ENCODE peak calls at places on chromosomes 12 and 14, in nine cellular contexts. One of them, this sample, is unnamed.

GRCh38 chr14:70809238-70810214 is at the start of gene MAP3K9:
- DNase-seq in nephron progenitor cell: peak; percentile 97
- DNase-seq in tibial nerve: no peak
- DNase-seq in RWPE2: peak; percentile 100
- DNase-seq in adrenal gland: peak; percentile 97
- DNase-seq in progenitor cell of endocrine pancreas: peak; percentile 99
- DNase-seq in psoas muscle: peak; percentile 93
- DNase-seq in hepatocyte: peak; percentile 97
- DNase-seq in H9: peak; percentile 100
- DNase-seq in this sample: peak; percentile 71

GRCh38 chr12:119183942-119184695 is 5.4 kb downstream of the HSPB8 start:
- DNase-seq in nephron progenitor cell: no peak
- DNase-seq in tibial nerve: no peak
- DNase-seq in RWPE2: no peak
- DNase-seq in adrenal gland: no peak
- DNase-seq in progenitor cell of endocrine pancreas: no peak
- DNase-seq in psoas muscle: peak; percentile 89
- DNase-seq in hepatocyte: no peak
- DNase-seq in H9: no peak
- DNase-seq in this sample: no peak

GRCh38 chr12:99195474-99195873 is 452.1 kb upstream of the GARIN6 start:
- DNase-seq in nephron progenitor cell: no peak
- DNase-seq in tibial nerve: no peak
- DNase-seq in RWPE2: no peak
- DNase-seq in adrenal gland: no peak
- DNase-seq in progenitor cell of endocrine pancreas: no peak
- DNase-seq in psoas muscle: no peak
- DNase-seq in hepatocyte: no peak
- DNase-seq in H9: no peak
- DNase-seq in this sample: no peak

GRCh38 chr14:101174980-101175606 is 271.6 kb upstream of the RTL1 start:
- DNase-seq in nephron progenitor cell: no peak
- DNase-seq in tibial nerve: no peak
- DNase-seq in RWPE2: no peak
- DNase-seq in adrenal gland: no peak
- DNase-seq in progenitor cell of endocrine pancreas: no peak
- DNase-seq in psoas muscle: no peak
- DNase-seq in hepatocyte: no peak
- DNase-seq in H9: no peak
- DNase-seq in this sample: peak; percentile 51

GRCh38 chr14:52513249-52513648 is 39.1 kb downstream of the TXNDC16 start:
- DNase-seq in nephron progenitor cell: no peak
- DNase-seq in tibial nerve: no peak
- DNase-seq in RWPE2: no peak
- DNase-seq in adrenal gland: no peak
- DNase-seq in progenitor cell of endocrine pancreas: no peak
- DNase-seq in psoas muscle: no peak
- DNase-seq in hepatocyte: no peak
- DNase-seq in H9: no peak
- DNase-seq in this sample: no peak

GRCh38 chr14:41055589-41055988 is 551.1 kb upstream of the LRFN5 start:
- DNase-seq in nephron progenitor cell: no peak
- DNase-seq in tibial nerve: no peak
- DNase-seq in RWPE2: no peak
- DNase-seq in adrenal gland: no peak
- DNase-seq in progenitor cell of endocrine pancreas: no peak
- DNase-seq in psoas muscle: no peak
- DNase-seq in hepatocyte: no peak
- DNase-seq in H9: no peak
- DNase-seq in this sample: no peak

GRCh38 chr12:56941299-56942017 is 7.2 kb upstream of the SDR9C7 start:
- DNase-seq in nephron progenitor cell: no peak
- DNase-seq in tibial nerve: no peak
- DNase-seq in RWPE2: peak; percentile 81
- DNase-seq in adrenal gland: no peak
- DNase-seq in progenitor cell of endocrine pancreas: no peak
- DNase-seq in psoas muscle: no peak
- DNase-seq in hepatocyte: peak; percentile 60
- DNase-seq in H9: peak; percentile 33
- DNase-seq in this sample: no peak

GRCh38 chr14:94622653-94623421 is 10.6 kb downstream of the SERPINA3 start:
- DNase-seq in nephron progenitor cell: no peak
- DNase-seq in tibial nerve: no peak
- DNase-seq in RWPE2: no peak
- DNase-seq in adrenal gland: no peak
- DNase-seq in progenitor cell of endocrine pancreas: no peak
- DNase-seq in psoas muscle: no peak
- DNase-seq in hepatocyte: no peak
- DNase-seq in H9: no peak
- DNase-seq in this sample: no peak

GRCh38 chr12:126792411-126792810 is 1474.6 kb upstream of the TMEM132C start:
- DNase-seq in nephron progenitor cell: no peak
- DNase-seq in tibial nerve: no peak
- DNase-seq in RWPE2: no peak
- DNase-seq in adrenal gland: no peak
- DNase-seq in progenitor cell of endocrine pancreas: no peak
- DNase-seq in psoas muscle: no peak
- DNase-seq in hepatocyte: no peak
- DNase-seq in H9: no peak
- DNase-seq in this sample: no peak

GRCh38 chr12:46659032-46659703 is 166.6 kb downstream of the SLC38A4 start:
- DNase-seq in nephron progenitor cell: no peak
- DNase-seq in tibial nerve: no peak
- DNase-seq in RWPE2: no peak
- DNase-seq in adrenal gland: no peak
- DNase-seq in progenitor cell of endocrine pancreas: no peak
- DNase-seq in psoas muscle: no peak
- DNase-seq in hepatocyte: no peak
- DNase-seq in H9: no peak
- DNase-seq in this sample: no peak

GRCh38 chr14:101507306-101508150 is 53.8 kb upstream of the DIO3 start:
- DNase-seq in nephron progenitor cell: no peak
- DNase-seq in tibial nerve: no peak
- DNase-seq in RWPE2: peak; percentile 54
- DNase-seq in adrenal gland: no peak
- DNase-seq in progenitor cell of endocrine pancreas: no peak
- DNase-seq in psoas muscle: peak; percentile 56
- DNase-seq in hepatocyte: no peak
- DNase-seq in H9: peak; percentile 22
- DNase-seq in this sample: peak; percentile 57

GRCh38 chr12:109861689-109862314 is 18.5 kb downstream of the GLTP start:
- DNase-seq in nephron progenitor cell: peak; percentile 18
- DNase-seq in tibial nerve: no peak
- DNase-seq in RWPE2: no peak
- DNase-seq in adrenal gland: no peak
- DNase-seq in progenitor cell of endocrine pancreas: no peak
- DNase-seq in psoas muscle: no peak
- DNase-seq in hepatocyte: no peak
- DNase-seq in H9: no peak
- DNase-seq in this sample: no peak

GRCh38 chr12:26062566-26062965 is 62.3 kb downstream of the BHLHE41 start:
- DNase-seq in nephron progenitor cell: no peak
- DNase-seq in tibial nerve: no peak
- DNase-seq in RWPE2: no peak
- DNase-seq in adrenal gland: no peak
- DNase-seq in progenitor cell of endocrine pancreas: no peak
- DNase-seq in psoas muscle: no peak
- DNase-seq in hepatocyte: no peak
- DNase-seq in H9: no peak
- DNase-seq in this sample: no peak

GRCh38 chr12:20109667-20110066 is 258.7 kb upstream of the PDE3A start:
- DNase-seq in nephron progenitor cell: no peak
- DNase-seq in tibial nerve: no peak
- DNase-seq in RWPE2: no peak
- DNase-seq in adrenal gland: no peak
- DNase-seq in progenitor cell of endocrine pancreas: no peak
- DNase-seq in psoas muscle: no peak
- DNase-seq in hepatocyte: no peak
- DNase-seq in H9: no peak
- DNase-seq in this sample: no peak

GRCh38 chr12:6917491-6918231 is 3.3 kb downstream of the ENO2 start:
- DNase-seq in nephron progenitor cell: no peak
- DNase-seq in tibial nerve: no peak
- DNase-seq in RWPE2: no peak
- DNase-seq in adrenal gland: no peak
- DNase-seq in progenitor cell of endocrine pancreas: no peak
- DNase-seq in psoas muscle: no peak
- DNase-seq in hepatocyte: no peak
- DNase-seq in H9: no peak
- DNase-seq in this sample: no peak

GRCh38 chr12:14402697-14403096 is 37.2 kb downstream of the ATF7IP start:
- DNase-seq in nephron progenitor cell: no peak
- DNase-seq in tibial nerve: no peak
- DNase-seq in RWPE2: no peak
- DNase-seq in adrenal gland: no peak
- DNase-seq in progenitor cell of endocrine pancreas: no peak
- DNase-seq in psoas muscle: no peak
- DNase-seq in hepatocyte: no peak
- DNase-seq in H9: no peak
- DNase-seq in this sample: no peak

DNA sequence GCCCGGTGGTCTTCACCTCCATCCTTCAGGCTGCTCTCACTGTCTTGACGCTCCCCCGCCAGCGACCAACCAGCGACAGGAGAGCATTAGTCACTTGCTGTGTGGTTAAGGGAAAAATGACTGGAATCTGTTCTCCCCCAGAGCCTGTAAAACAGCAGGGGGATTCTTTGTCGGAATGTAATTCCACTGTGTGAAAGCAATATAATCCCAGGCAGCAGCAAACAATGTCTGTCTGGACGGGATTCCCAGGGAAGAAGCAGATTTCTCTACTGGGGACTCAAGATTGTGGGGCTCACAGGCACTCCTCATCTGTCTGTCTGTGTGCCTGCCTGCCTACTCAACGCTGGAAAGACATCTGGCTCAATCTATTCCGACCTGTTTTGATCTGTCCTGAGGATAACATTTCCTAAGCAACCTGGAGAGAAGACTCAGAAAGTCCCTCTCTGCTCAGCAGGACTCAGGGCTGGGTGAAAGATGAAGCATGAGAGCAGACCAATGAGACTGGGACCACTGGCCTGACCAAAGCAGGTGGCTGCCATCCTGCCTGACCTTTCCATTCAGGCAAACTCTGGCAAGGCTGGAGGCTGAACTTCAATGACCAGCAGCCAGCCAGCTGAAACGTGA is 54.6 kb downstream of the NUAK1 start:
- DNase-seq in nephron progenitor cell: peak; percentile 51
- DNase-seq in tibial nerve: no peak
- DNase-seq in RWPE2: no peak
- DNase-seq in adrenal gland: no peak
- DNase-seq in progenitor cell of endocrine pancreas: no peak
- DNase-seq in psoas muscle: no peak
- DNase-seq in hepatocyte: no peak
- DNase-seq in H9: peak; percentile 74
- DNase-seq in this sample: no peak
- TF ChIP-seq CTCF in nephron progenitor cell: no peak
- TF ChIP-seq CTCF in tibial nerve: no peak
- TF ChIP-seq CTCF in RWPE2: no peak
- TF ChIP-seq CTCF in adrenal gland: no peak
- TF ChIP-seq CTCF in progenitor cell of endocrine pancreas: no peak
- TF ChIP-seq CTCF in psoas muscle: no peak
- TF ChIP-seq CTCF in hepatocyte: no peak
- TF ChIP-seq CTCF in H9: no peak
- TF ChIP-seq CTCF in this sample: no peak

GRCh38 chr14:105151131-105151837 is 17.3 kb downstream of the JAG2 start:
- DNase-seq in nephron progenitor cell: peak; percentile 1
- DNase-seq in tibial nerve: no peak
- DNase-seq in RWPE2: peak; percentile 73
- DNase-seq in adrenal gland: no peak
- DNase-seq in progenitor cell of endocrine pancreas: no peak
- DNase-seq in psoas muscle: peak; percentile 46
- DNase-seq in hepatocyte: no peak
- DNase-seq in H9: no peak
- DNase-seq in this sample: no peak
- TF ChIP-seq CTCF in nephron progenitor cell: no peak
- TF ChIP-seq CTCF in tibial nerve: no peak
- TF ChIP-seq CTCF in RWPE2: no peak
- TF ChIP-seq CTCF in adrenal gland: no peak
- TF ChIP-seq CTCF in progenitor cell of endocrine pancreas: no peak
- TF ChIP-seq CTCF in psoas muscle: no peak
- TF ChIP-seq CTCF in hepatocyte: no peak
- TF ChIP-seq CTCF in H9: no peak
- TF ChIP-seq CTCF in this sample: no peak

GRCh38 chr12:88132387-88132786 is 9.5 kb downstream of the CEP290 start:
- DNase-seq in nephron progenitor cell: no peak
- DNase-seq in tibial nerve: no peak
- DNase-seq in RWPE2: no peak
- DNase-seq in adrenal gland: no peak
- DNase-seq in progenitor cell of endocrine pancreas: no peak
- DNase-seq in psoas muscle: no peak
- DNase-seq in hepatocyte: no peak
- DNase-seq in H9: no peak
- DNase-seq in this sample: no peak
- TF ChIP-seq CTCF in nephron progenitor cell: no peak
- TF ChIP-seq CTCF in tibial nerve: no peak
- TF ChIP-seq CTCF in RWPE2: no peak
- TF ChIP-seq CTCF in adrenal gland: no peak
- TF ChIP-seq CTCF in progenitor cell of endocrine pancreas: no peak
- TF ChIP-seq CTCF in psoas muscle: no peak
- TF ChIP-seq CTCF in hepatocyte: no peak
- TF ChIP-seq CTCF in H9: no peak
- TF ChIP-seq CTCF in this sample: no peak

GRCh38 chr12:63944036-63944579 is 99.6 kb downstream of the SRGAP1 start:
- DNase-seq in nephron progenitor cell: no peak
- DNase-seq in tibial nerve: no peak
- DNase-seq in RWPE2: no peak
- DNase-seq in adrenal gland: no peak
- DNase-seq in progenitor cell of endocrine pancreas: no peak
- DNase-seq in psoas muscle: no peak
- DNase-seq in hepatocyte: no peak
- DNase-seq in H9: no peak
- DNase-seq in this sample: no peak

GRCh38 chr12:63937381-63938168 is 93.1 kb downstream of the SRGAP1 start:
- DNase-seq in nephron progenitor cell: no peak
- DNase-seq in tibial nerve: no peak
- DNase-seq in RWPE2: no peak
- DNase-seq in adrenal gland: no peak
- DNase-seq in progenitor cell of endocrine pancreas: no peak
- DNase-seq in psoas muscle: no peak
- DNase-seq in hepatocyte: no peak
- DNase-seq in H9: no peak
- DNase-seq in this sample: no peak

GRCh38 chr12:63942464-63943241 is 98.2 kb downstream of the SRGAP1 start:
- DNase-seq in nephron progenitor cell: no peak
- DNase-seq in tibial nerve: no peak
- DNase-seq in RWPE2: no peak
- DNase-seq in adrenal gland: no peak
- DNase-seq in progenitor cell of endocrine pancreas: no peak
- DNase-seq in psoas muscle: no peak
- DNase-seq in hepatocyte: no peak
- DNase-seq in H9: no peak
- DNase-seq in this sample: no peak

GRCh38 chr12:63941879-63942278 is 97.4 kb downstream of the SRGAP1 start:
- DNase-seq in nephron progenitor cell: no peak
- DNase-seq in tibial nerve: no peak
- DNase-seq in RWPE2: no peak
- DNase-seq in adrenal gland: no peak
- DNase-seq in progenitor cell of endocrine pancreas: no peak
- DNase-seq in psoas muscle: no peak
- DNase-seq in hepatocyte: no peak
- DNase-seq in H9: no peak
- DNase-seq in this sample: no peak

GRCh38 chr12:63940295-63940997 is 95.9 kb downstream of the SRGAP1 start:
- DNase-seq in nephron progenitor cell: no peak
- DNase-seq in tibial nerve: no peak
- DNase-seq in RWPE2: no peak
- DNase-seq in adrenal gland: no peak
- DNase-seq in progenitor cell of endocrine pancreas: no peak
- DNase-seq in psoas muscle: no peak
- DNase-seq in hepatocyte: no peak
- DNase-seq in H9: no peak
- DNase-seq in this sample: no peak
- TF ChIP-seq CTCF in nephron progenitor cell: no peak
- TF ChIP-seq CTCF in tibial nerve: no peak
- TF ChIP-seq CTCF in RWPE2: no peak
- TF ChIP-seq CTCF in adrenal gland: no peak
- TF ChIP-seq CTCF in progenitor cell of endocrine pancreas: no peak
- TF ChIP-seq CTCF in psoas muscle: no peak
- TF ChIP-seq CTCF in hepatocyte: no peak
- TF ChIP-seq CTCF in H9: no peak
- TF ChIP-seq CTCF in this sample: no peak